ENCODE peak calls at places on chromosomes 4 and X, in six cellular contexts. C, J, G, U, P and W are unnamed samples.

GRCh38 chr4:95095352-95095974 is 337.7 kb downstream of the BMPR1B start:
- DNase-seq in P (no peak), U (peak; percentile 30), G (no peak), J (peak; percentile 3), C (peak; percentile 5), W (no peak)

GRCh38 chrX:50581405-50581804 is 110.8 kb upstream of the DGKK start:
- DNase-seq in C (no peak), U (no peak), G (no peak), J (no peak), P (no peak), W (no peak)

GRCh38 chr4:53854991-53855885 is 209.2 kb downstream of the CHIC2 start:
- DNase-seq in J (no peak), G (no peak), P (no peak), U (no peak), C (no peak), W (peak; percentile 0)

GRCh38 chr4:39664828-39665731 is 26.4 kb upstream of the SMIM14 start:
- DNase-seq in P (no peak), G (no peak), J (no peak), C (peak; percentile 89), U (no peak), W (no peak)

GRCh38 chr4:185709802-185710486 is 102.0 kb downstream of the SORBS2 start:
- DNase-seq in J (no peak), U (no peak), C (peak; percentile 74), G (no peak), P (no peak), W (no peak)

GRCh38 chrX:12967711-12968465 is 7.0 kb upstream of the TMSB4X start:
- DNase-seq in J (no peak), G (no peak), U (no peak), C (no peak), P (no peak), W (no peak)

GRCh38 chrX:102765217-102765616 is 44.7 kb downstream of the GPRASP3 start:
- DNase-seq in U (no peak), G (no peak), C (no peak), P (no peak), J (no peak), W (no peak)

GRCh38 chr4:108173599-108174057 is 4.9 kb upstream of the LEF1 start:
- DNase-seq in U (no peak), C (no peak), G (no peak), J (peak; percentile 29), P (no peak), W (no peak)

GRCh38 chr4:87321888-87322287 is 794 bp downstream of the HSD17B13 start:
- DNase-seq in J (no peak), P (no peak), G (no peak), U (no peak), C (no peak), W (no peak)

GRCh38 chr4:61532324-61532723 is 332.2 kb downstream of the ADGRL3 start:
- DNase-seq in G (no peak), J (no peak), P (no peak), C (no peak), U (no peak), W (no peak)

GRCh38 chr4:13243152-13243551 is 241.0 kb downstream of the RAB28 start:
- DNase-seq in J (no peak), U (no peak), G (no peak), C (no peak), P (no peak), W (no peak)

GRCh38 chrX:68133181-68133580 is 300.1 kb downstream of the OPHN1 start:
- DNase-seq in U (no peak), P (no peak), C (no peak), J (no peak), G (no peak), W (no peak)

DNA sequence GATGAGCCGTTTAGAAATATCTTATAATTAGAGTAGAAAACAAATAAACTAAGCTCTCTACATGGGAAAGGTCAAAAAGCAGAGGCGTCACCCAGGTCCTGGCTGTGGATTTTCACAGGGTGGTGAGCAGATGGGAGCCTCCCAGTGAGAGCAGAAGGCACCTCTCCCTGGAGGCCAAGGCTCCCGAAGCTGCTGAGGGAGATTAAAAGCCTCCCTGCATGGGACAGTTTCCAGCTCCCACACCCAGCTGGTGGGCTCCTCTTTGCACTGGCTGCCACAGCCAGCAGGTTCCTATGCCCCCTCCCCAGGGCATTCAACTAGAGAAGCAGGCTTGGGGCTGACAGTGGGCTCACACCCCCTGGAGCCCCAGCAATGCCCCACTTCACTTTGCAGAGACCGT is 55.2 kb upstream of the TBC1D9 start:
- DNase-seq in J (no peak), C (no peak), P (no peak), U (no peak), G (no peak), W (no peak)
- TF ChIP-seq GABPA in J (no peak), C (no peak), P (no peak), U (no peak), G (no peak), W (no peak)

GRCh38 chr4:71148545-71148944 is 155.1 kb downstream of the DCK start:
- DNase-seq in U (no peak), P (no peak), C (no peak), J (no peak), G (no peak), W (no peak)

GRCh38 chr4:71151054-71151453 is 157.6 kb downstream of the DCK start:
- DNase-seq in G (no peak), U (no peak), P (no peak), C (no peak), J (no peak), W (no peak)

GRCh38 chr4:71147261-71147660 is 153.8 kb downstream of the DCK start:
- DNase-seq in G (no peak), C (no peak), P (no peak), U (no peak), J (no peak), W (no peak)
- TF ChIP-seq GABPA in G (no peak), C (no peak), P (no peak), U (no peak), J (no peak), W (no peak)

DNA sequence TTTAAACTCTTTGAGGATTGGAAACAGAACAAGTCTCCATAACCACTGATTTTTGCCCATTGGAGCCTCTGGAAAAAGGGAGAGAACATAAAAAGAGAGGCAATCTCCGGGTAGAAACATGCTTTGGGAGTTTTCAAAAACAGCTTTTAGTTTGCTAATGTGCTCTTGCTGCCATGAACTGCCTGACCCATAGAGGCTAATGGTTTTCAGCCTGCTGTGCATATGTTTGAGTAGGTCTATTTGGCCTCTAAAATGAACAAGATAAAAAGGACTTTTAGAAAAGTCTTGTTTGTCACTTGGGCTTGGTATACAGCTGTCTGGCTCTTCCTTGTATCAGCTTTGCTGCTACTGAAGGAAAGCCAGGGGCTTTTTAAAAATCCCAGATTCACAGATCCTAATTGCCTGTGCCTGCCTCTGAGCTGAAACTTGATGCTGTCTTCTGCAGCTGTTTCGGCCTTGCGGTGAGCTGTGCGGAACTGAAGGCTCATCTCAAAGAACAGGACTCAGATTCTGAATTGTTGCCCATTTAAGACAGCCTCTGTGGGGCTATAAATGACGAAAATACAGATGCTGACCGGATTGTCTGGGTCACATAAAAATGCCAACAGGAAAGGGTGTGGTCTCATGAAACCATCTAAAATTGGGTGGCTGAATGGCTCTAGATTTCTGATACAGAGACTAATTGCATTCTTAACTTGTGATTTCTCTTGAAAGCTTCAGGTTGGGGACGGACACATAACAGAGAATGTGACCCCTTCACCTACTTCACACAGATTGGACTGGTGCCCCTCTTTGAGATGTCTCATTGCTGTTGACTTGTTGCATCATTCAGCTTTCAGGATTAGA is 18.4 kb upstream of the ZNF41 start:
- DNase-seq in J (no peak), U (no peak), G (no peak), P (no peak), C (no peak), W (no peak)
- TF ChIP-seq GABPA in J (no peak), U (no peak), G (no peak), P (no peak), C (no peak), W (no peak)

DNA sequence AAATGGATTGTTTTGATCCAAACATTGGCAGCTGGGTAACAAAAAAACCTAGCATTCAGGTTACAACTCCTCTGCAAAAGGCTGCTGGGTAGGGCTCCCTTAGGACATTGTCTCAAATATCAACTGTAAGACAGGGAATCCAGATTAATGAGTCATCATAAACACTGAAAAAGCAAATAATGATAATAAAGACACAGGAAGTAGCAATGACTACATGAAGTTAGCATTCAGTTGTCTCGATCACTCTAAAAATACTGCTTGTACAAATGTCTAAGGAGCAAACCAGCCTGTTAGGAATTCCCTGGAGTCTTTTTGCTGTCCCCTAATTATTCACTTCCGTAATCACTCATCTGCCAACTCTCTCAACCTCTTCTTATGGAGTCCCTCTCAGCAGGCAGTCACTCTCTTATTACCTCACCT is 259.2 kb downstream of the GPC3 start:
- DNase-seq in U (no peak), C (peak; percentile 27), G (no peak), J (no peak), P (no peak), W (no peak)
- TF ChIP-seq GABPA in U (no peak), C (no peak), G (no peak), J (no peak), P (no peak), W (no peak)

DNA sequence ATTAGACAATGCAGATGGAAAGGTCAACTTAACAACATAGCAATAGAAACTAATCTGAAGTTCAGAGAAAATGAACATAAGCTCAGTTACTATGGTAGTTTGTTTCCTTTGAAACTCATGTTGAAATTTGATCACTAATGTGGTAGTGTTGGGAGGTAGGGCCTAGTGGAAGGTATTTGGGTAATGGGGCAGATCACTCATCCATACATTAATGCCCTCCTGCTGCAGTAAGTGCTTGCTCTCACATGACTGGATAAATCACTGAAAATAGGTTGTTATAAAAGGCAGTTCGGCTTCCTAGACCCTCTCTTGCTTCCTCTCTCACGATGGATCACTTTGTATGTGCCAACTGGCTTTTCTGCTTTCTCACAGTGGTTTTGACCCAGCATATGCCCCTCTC is 567.4 kb upstream of the GALNT7 start:
- DNase-seq in G (no peak), C (no peak), P (no peak), J (no peak), U (no peak), W (no peak)
- TF ChIP-seq GABPA in G (no peak), C (no peak), P (no peak), J (no peak), U (no peak), W (no peak)